ENCODE peak calls at places on chromosomes 1 and 21, in ten cellular contexts. Y, S, Q, N, F, H, G, T, V and A are unnamed samples.

GRCh38 chr1:206715552-206716518 is 31.1 kb downstream of the MAPKAPK2 start:
- DNase-seq in Y (no peak), S (no peak), Q (no peak), N (no peak), F (no peak), H (no peak), G (no peak), T (no peak), V (no peak), A (no peak)

GRCh38 chr1:226575436-226576390 is 27.1 kb downstream of the STUM start:
- DNase-seq in Y (no peak), S (no peak), Q (no peak), N (no peak), F (no peak), H (no peak), G (peak), T (no peak), V (no peak), A (no peak)

GRCh38 chr1:85578321-85579295 is 2.0 kb upstream of the CCN1 start:
- DNase-seq in Y (no peak), S (no peak), Q (peak), N (peak), F (no peak), H (peak), G (no peak), T (peak), V (no peak), A (no peak)

GRCh38 chr1:233879841-233880240 is 24.6 kb upstream of the SLC35F3 start:
- DNase-seq in Y (peak), S (no peak), Q (no peak), N (no peak), F (no peak), H (no peak), G (no peak), T (no peak), V (no peak), A (no peak)

GRCh38 chr1:62782197-62782886 is 1.6 kb upstream of the ATG4C start:
- DNase-seq in Y (peak), S (no peak), Q (no peak), N (peak), F (no peak), H (peak), G (no peak), T (no peak), V (no peak), A (no peak)

GRCh38 chr1:115454835-115455511 is 116.9 kb upstream of the NGF start:
- DNase-seq in Y (no peak), S (no peak), Q (no peak), N (no peak), F (no peak), H (peak), G (no peak), T (no peak), V (peak), A (peak)

GRCh38 chr1:84379128-84379527 is 19.2 kb upstream of the DNASE2B start:
- DNase-seq in Y (peak), S (no peak), Q (no peak), N (peak), F (no peak), H (peak), G (no peak), T (no peak), V (no peak), A (no peak)

GRCh38 chr1:44294588-44295007 is 60.5 kb downstream of the ERI3 start:
- DNase-seq in Y (no peak), S (peak), Q (peak), N (peak), F (no peak), H (peak), G (no peak), T (peak), V (no peak), A (peak)

GRCh38 chr1:236484310-236484971 is 39.3 kb upstream of the LGALS8 start:
- DNase-seq in Y (no peak), S (no peak), Q (no peak), N (no peak), F (no peak), H (no peak), G (no peak), T (no peak), V (no peak), A (no peak)

GRCh38 chr1:68128157-68128556 is 77.7 kb upstream of the DIRAS3 start:
- DNase-seq in Y (no peak), S (peak), Q (no peak), N (peak), F (no peak), H (peak), G (no peak), T (no peak), V (no peak), A (no peak)

GRCh38 chr21:14550200-14550599 is 4.1 kb upstream of the SAMSN1 start:
- DNase-seq in Y (no peak), S (peak), Q (no peak), N (no peak), F (no peak), H (no peak), G (no peak), T (no peak), V (no peak), A (no peak)

GRCh38 chr1:8572106-8572505 is 245.3 kb downstream of the RERE start:
- DNase-seq in Y (peak), S (no peak), Q (no peak), N (peak), F (no peak), H (no peak), G (no peak), T (no peak), V (no peak), A (no peak)

GRCh38 chr1:15883326-15883725 is 35.8 kb downstream of the SPEN start:
- DNase-seq in Y (no peak), S (peak), Q (no peak), N (no peak), F (no peak), H (peak), G (no peak), T (no peak), V (no peak), A (no peak)

GRCh38 chr1:15884477-15884876 is 37.0 kb downstream of the SPEN start:
- DNase-seq in Y (no peak), S (no peak), Q (no peak), N (no peak), F (no peak), H (peak), G (no peak), T (no peak), V (no peak), A (no peak)

GRCh38 chr1:15885269-15885668 is 37.8 kb downstream of the SPEN start:
- DNase-seq in Y (no peak), S (no peak), Q (no peak), N (no peak), F (no peak), H (no peak), G (no peak), T (no peak), V (no peak), A (no peak)

GRCh38 chr1:15886613-15887167 is 39.2 kb downstream of the SPEN start:
- DNase-seq in Y (no peak), S (no peak), Q (no peak), N (no peak), F (no peak), H (no peak), G (no peak), T (no peak), V (no peak), A (no peak)

GRCh38 chr1:15885701-15886612 is 38.5 kb downstream of the SPEN start:
- DNase-seq in Y (peak), S (peak), Q (peak), N (peak), F (peak), H (peak), G (peak), T (peak), V (peak), A (peak)
- TF ChIP-seq CTCF in Y (no peak), S (peak), Q (no peak), N (peak), F (no peak), H (peak), G (peak), T (no peak), V (no peak), A (no peak)

GRCh38 chr1:198876371-198876871 is 237.6 kb downstream of the PTPRC start:
- DNase-seq in Y (no peak), S (no peak), Q (no peak), N (no peak), F (no peak), H (no peak), G (no peak), T (peak), V (no peak), A (peak)
- TF ChIP-seq CTCF in Y (no peak), S (no peak), Q (no peak), N (no peak), F (peak), H (no peak), G (no peak), T (no peak), V (no peak), A (no peak)

DNA sequence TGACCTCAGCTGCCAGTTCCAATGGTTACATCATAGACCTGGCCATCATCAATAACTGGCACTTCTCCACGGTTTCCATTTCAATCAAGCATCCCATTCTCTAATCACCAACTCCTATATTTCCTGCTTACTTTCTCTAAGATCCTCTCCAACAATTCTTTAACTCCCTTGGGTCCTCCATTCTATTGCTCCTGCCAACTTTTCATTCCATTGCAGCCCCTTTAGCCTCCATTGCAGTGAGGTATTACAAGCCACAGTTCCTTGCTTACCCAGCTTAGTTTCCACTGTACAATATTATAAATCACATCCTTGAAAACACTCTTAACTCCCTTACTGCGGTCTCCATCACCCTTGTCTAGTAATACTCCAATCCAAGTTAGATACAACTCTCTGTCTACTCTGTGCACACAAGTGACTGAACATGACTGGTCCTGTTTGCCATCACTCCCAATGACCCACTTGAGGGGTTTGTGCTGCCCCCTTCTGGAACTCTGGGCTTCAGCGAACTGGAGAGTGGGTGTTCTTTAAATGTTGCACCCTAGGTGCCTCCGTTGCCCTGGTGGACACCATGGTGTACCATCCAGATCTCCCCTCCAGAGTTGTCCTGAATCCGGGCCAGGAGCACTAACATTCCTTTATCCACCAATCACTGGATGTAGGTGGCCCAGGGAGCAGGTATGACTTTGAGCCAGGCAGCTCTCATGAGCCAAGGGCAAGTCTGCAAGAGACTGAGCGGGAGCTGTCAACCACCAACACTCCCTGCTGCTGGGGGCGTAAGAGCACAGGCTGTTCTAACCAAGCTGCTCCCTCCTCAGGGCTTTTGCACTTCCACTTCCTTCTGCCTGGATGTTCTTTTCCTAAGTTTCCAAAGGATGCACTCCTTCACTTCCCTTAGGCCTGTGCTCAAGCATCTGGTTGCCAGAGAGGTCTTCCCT is 3.7 kb upstream of the FNDC7 start:
- DNase-seq in Y (peak), S (peak), Q (no peak), N (no peak), F (no peak), H (peak), G (no peak), T (peak), V (peak), A (no peak)
- TF ChIP-seq CTCF in Y (no peak), S (peak), Q (peak), N (peak), F (peak), H (peak), G (no peak), T (peak), V (peak), A (no peak)

DNA sequence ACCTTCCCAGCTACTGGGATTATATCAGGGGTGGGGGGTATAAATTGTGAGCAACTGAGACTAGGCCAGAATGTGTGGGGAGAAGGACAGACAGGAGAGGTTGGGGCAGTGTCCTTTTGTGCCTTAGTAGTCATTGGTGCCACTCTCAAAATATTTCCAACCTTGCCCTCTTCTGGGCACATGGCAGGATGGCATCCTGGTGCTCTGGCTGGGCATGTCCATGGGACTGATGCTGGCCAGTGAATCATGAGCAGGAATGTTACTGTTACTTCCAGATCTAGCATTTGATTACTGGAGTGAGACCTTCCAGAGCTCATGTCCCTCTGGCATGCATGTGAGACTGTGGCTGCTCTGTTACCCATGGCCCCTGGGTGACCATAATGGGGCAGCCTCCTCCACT is 151.2 kb downstream of the MATN1 start:
- DNase-seq in Y (peak), S (no peak), Q (no peak), N (no peak), F (no peak), H (no peak), G (no peak), T (no peak), V (no peak), A (no peak)
- TF ChIP-seq CTCF in Y (peak), S (no peak), Q (no peak), N (no peak), F (no peak), H (no peak), G (no peak), T (no peak), V (no peak), A (no peak)

DNA sequence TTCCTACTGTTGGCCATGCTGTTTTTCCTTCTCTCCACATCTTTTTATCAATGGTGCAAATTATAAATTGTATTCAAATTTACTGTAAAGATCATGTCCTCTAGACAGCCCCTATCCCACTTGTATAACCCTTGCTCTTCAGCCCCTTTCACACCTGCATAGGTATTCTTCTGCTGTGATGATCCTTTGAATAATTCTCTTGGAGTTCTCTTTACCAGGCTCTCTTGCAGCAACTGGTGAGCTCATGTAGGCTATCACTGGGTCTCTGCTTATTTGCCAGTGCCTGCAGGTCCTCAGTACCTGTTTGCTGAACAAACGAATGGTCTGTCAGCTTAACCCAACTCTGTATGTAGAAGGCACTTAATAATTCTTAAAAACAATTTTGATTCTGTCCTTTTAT is 8.2 kb downstream of the PTPRC start:
- DNase-seq in Y (no peak), S (no peak), Q (no peak), N (no peak), F (no peak), H (no peak), G (no peak), T (no peak), V (no peak), A (no peak)
- TF ChIP-seq CTCF in Y (no peak), S (no peak), Q (no peak), N (no peak), F (no peak), H (no peak), G (no peak), T (no peak), V (no peak), A (no peak)